ENCODE peak calls at places on chromosomes 2 and 18, in four cellular contexts. F, W, V and J are unnamed samples.

GRCh38 chr2:47174731-47175361 is 19.7 kb upstream of the STPG4 start:
- DNase-seq in F (peak; percentile 31), V (peak; percentile 38), W (peak; percentile 49), J (no peak)

GRCh38 chr2:186751790-186752189 is 57.9 kb downstream of the FAM171B start:
- DNase-seq in W (no peak), V (no peak), F (no peak), J (no peak)

GRCh38 chr2:171293661-171294060 is 133.0 kb upstream of the TLK1 start:
- DNase-seq in W (no peak), F (no peak), V (no peak), J (no peak)

GRCh38 chr2:187169864-187170263 is 278.2 kb downstream of the CALCRL start:
- DNase-seq in V (no peak), W (no peak), F (no peak), J (no peak)

GRCh38 chr2:132438650-132439030 is 22.0 kb downstream of the GPR39 start:
- DNase-seq in F (no peak), W (no peak), V (no peak), J (no peak)

GRCh38 chr18:55743133-55743532 is 155.1 kb upstream of the TCF4 start:
- DNase-seq in F (no peak), W (no peak), V (no peak), J (no peak)

GRCh38 chr18:48781041-48781989 is 169.4 kb downstream of the SMAD7 start:
- DNase-seq in V (peak; percentile 91), W (peak; percentile 92), F (peak; percentile 89), J (peak; percentile 23)

GRCh38 chr2:100924520-100925451 is 77.3 kb upstream of the RPL31 start:
- DNase-seq in W (no peak), V (no peak), F (no peak), J (no peak)

GRCh38 chr18:32271649-32272324 is 81.9 kb downstream of the MEP1B start:
- DNase-seq in F (peak; percentile 48), W (peak; percentile 36), V (peak; percentile 62), J (peak; percentile 31)

GRCh38 chr2:209525336-209525735 is 101.5 kb downstream of the MAP2 start:
- DNase-seq in V (no peak), W (no peak), F (no peak), J (no peak)

GRCh38 chr18:11357678-11358077 is 208.3 kb upstream of the PIEZO2 start:
- DNase-seq in V (no peak), W (no peak), F (no peak), J (no peak)

GRCh38 chr2:20582600-20583221 is 68.2 kb downstream of the HS1BP3 start:
- DNase-seq in F (no peak), W (no peak), V (no peak), J (no peak)

GRCh38 chr2:151478011-151478410 is 68.3 kb downstream of the RIF1 start:
- DNase-seq in F (no peak), V (no peak), W (no peak), J (no peak)

GRCh38 chr2:96903318-96903717 is 33.4 kb upstream of the SEMA4C start:
- DNase-seq in F (peak; percentile 51), V (peak; percentile 54), W (no peak), J (no peak)

GRCh38 chr2:30692829-30693265 is 114.4 kb downstream of the CAPN13 start:
- DNase-seq in V (no peak), W (no peak), F (no peak), J (no peak)

GRCh38 chr2:216413882-216414281 is 1.6 kb downstream of the SMARCAL1 start:
- DNase-seq in V (no peak), F (no peak), W (no peak), J (no peak)

GRCh38 chr2:230591850-230592249 is 120.8 kb upstream of the CAB39 start:
- DNase-seq in F (no peak), V (no peak), W (no peak), J (no peak)

GRCh38 chr2:5777089-5777488 is 84.9 kb downstream of the SOX11 start:
- DNase-seq in F (no peak), V (no peak), W (no peak), J (no peak)

GRCh38 chr2:171348056-171348455 is 85.7 kb downstream of the METTL8 start:
- DNase-seq in F (no peak), V (no peak), W (no peak), J (no peak)

GRCh38 chr2:218329027-218329825 is 27.4 kb upstream of the CATIP start:
- DNase-seq in W (no peak), F (no peak), V (no peak), J (no peak)

GRCh38 chr2:127065932-127066318 is 41.0 kb downstream of the BIN1 start:
- DNase-seq in W (no peak), F (no peak), V (no peak), J (no peak)
- TF ChIP-seq FOXJ3 in W (no peak), F (no peak), V (no peak), J (no peak)

DNA sequence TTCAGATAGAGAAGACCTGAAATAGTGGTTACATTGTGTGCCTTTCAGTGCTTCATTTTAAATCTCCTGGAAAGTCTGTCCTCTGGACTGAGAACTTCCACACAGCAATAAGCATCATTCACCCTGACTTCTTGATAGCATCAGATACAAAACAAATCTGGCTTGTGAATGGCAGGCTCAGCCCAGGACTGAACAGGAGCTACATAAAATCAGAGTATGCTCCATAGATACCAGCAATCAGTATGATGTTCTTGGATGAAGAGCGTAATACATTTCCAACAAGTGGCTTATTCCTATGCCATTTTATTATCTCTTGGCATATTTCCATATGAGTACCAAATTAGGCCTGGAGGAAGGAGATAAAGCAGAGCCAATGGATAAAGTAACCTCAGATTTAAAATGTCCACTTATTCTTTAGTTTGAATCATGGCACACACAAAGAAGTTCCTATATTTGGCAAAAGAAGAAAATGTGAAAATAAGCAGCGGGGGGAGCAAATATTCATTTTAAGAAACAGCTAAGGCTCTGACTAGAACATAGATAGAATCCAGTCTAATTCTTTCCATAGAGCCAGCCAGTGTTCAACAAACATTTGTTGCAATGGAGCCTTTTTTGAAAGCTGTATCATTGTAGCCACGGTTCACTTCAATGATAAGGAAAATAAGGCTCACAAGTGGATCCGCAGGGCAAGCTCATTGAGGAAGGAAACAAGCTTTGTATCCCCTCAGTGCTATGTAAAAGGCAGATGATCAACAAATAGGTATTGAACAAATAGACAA is 230.8 kb upstream of the CHAC2 start:
- DNase-seq in F (no peak), V (no peak), W (no peak), J (no peak)
- TF ChIP-seq FOXJ3 in F (no peak), V (no peak), W (no peak), J (no peak)

GRCh38 chr18:79047556-79048244 is 21.5 kb upstream of the ATP9B start:
- DNase-seq in F (no peak), W (no peak), V (no peak), J (no peak)
- TF ChIP-seq FOXJ3 in F (no peak), W (no peak), V (no peak), J (no peak)

DNA sequence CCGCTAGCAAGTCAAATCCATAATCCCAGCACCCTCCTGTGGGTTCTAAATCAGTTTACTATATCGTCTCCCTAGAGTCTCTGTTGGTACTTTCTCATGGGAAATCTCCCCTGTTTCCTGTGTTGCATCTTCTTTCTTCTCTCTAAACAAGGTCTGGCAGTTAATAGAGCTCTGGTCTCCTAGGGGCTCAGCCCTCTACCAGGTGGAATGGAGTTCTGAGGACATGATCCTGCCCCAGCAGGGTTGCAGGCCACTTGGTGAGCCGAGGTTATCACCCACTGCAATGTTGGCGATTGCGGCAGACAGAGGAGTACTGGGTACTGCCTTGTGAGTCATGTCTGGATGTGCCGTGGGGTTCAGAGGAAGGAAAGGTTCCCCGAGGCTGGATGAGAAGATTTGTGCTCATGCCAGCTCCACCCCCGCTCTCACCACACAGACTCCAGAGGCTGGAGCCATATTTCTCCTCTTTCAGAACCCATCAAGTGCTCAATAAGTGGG is 59.4 kb upstream of the SIX2 start:
- DNase-seq in V (no peak), F (no peak), W (no peak), J (no peak)
- TF ChIP-seq FOXJ3 in V (no peak), F (no peak), W (no peak), J (no peak)

DNA sequence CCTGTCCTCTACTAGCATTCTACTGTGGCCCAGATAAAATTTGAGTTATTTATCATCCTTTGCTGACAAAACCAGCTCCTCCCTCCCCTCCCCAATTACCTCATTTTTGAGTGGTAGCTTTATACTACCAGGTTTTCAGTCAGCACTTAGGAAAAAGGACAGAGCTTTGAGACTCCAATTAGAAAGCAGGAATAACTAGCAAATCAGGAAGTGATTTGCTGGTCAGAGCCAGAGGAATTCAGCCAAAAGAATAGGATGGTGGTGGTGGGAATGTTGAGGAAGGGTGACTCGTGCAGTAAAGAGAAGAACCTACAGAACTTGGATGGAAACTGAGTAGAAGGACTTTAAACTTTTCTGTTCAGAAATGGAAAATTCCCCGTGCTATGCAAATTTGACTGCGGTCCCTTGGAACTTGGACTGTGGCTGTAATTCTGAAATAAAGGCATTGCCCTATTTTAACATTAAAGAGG is 3.7 kb downstream of the MYL12B start:
- DNase-seq in F (no peak), V (no peak), W (peak; percentile 52), J (no peak)
- TF ChIP-seq FOXJ3 in F (peak; percentile 28), V (no peak), W (no peak), J (no peak)

DNA sequence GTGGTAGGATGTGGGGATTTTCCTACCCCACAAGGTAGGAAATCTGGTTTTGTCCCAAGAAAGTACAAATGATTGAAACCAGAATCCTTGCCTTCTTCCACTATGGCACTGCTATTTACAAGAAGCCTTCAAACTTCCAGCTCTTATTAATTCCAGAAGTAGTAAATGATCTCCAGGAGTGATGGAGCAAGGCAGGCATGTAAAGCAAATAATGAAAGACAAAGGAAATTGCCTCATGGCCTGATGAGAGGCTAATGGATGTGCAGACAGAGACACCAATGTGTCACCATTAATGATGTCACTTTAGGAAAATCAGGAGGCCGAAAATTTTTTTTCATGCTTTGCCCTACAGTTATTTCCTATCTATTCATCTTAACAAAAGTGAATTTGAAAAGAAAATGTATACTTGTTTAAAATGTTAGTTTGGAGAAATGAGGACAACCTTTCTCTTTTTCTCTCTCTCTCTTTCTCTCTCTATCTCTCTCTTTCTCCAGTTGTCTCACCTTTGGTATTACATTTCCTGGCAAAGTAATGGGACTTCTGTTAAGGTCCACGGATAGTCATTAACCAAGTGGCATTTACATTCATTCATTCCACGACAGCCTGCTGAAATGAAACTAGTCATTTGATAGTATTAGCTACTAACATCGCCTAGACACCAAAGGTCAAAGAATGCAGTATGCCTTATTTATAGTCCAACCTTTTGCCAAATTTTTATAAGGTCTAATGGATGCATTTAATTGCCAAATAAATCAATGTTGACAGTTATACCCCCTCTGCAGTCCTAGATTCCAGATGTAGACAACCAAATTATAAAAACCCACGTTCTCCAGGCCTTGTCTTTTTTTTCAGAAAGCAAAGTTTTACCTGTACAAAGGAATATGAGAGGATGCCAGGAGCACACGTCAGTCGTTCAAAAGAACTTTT is 5.0 kb upstream of the EVA1A start:
- DNase-seq in V (peak; percentile 20), F (no peak), W (peak; percentile 80), J (no peak)
- TF ChIP-seq FOXJ3 in V (no peak), F (no peak), W (no peak), J (no peak)

GRCh38 chr2:191166756-191167445 is 16.1 kb upstream of the STAT4 start:
- DNase-seq in F (no peak), W (no peak), V (no peak), J (no peak)
- TF ChIP-seq FOXJ3 in F (no peak), W (no peak), V (no peak), J (no peak)